ENCODE peak calls at places on chromosomes 7 and 10, in five cellular contexts. M is GM23338, C is breast epithelium, F is GM12891, V is spleen. B is an unnamed sample.

GRCh38 chr10:124028700-124029487 is 64.5 kb downstream of the CHST15 start:
- DNase-seq in M (no peak), C (no peak), F (no peak), V (peak; percentile 59), B (no peak)

GRCh38 chr7:70717553-70718248 is 414.2 kb upstream of the GALNT17 start:
- DNase-seq in M (no peak), C (no peak), F (no peak), V (no peak), B (no peak)

GRCh38 chr7:823639-824038 is 8.6 kb upstream of the SUN1 start:
- DNase-seq in M (no peak), C (no peak), F (no peak), V (peak; percentile 64), B (no peak)

GRCh38 chr7:111756687-111757178 is 194.4 kb upstream of the IMMP2L start:
- DNase-seq in M (peak; percentile 75), C (peak; percentile 44), F (no peak), V (no peak), B (no peak)

GRCh38 chr7:122550545-122550944 is 148.4 kb downstream of the RNF133 start:
- DNase-seq in M (peak; percentile 23), C (no peak), F (no peak), V (no peak), B (no peak)

GRCh38 chr10:27482984-27483956 is 20.8 kb upstream of the RAB18 start:
- DNase-seq in M (peak; percentile 30), C (no peak), F (no peak), V (no peak), B (no peak)

GRCh38 chr10:598415-599170 is 90.9 kb downstream of the DIP2C start:
- DNase-seq in M (peak; percentile 46), C (no peak), F (no peak), V (no peak), B (no peak)

GRCh38 chr10:93378039-93378438 is 104.1 kb downstream of the MYOF start:
- DNase-seq in M (no peak), C (no peak), F (no peak), V (no peak), B (no peak)

GRCh38 chr7:46107610-46108217 is 186.6 kb upstream of the IGFBP3 start:
- DNase-seq in M (no peak), C (no peak), F (no peak), V (no peak), B (no peak)

GRCh38 chr10:98485959-98486358 is 39.2 kb upstream of the HPS1 start:
- DNase-seq in M (peak; percentile 6), C (no peak), F (no peak), V (no peak), B (no peak)

GRCh38 chr10:16547973-16548372 is 26.3 kb upstream of the C1QL3 start:
- DNase-seq in M (no peak), C (no peak), F (no peak), V (no peak), B (no peak)

GRCh38 chr10:117653170-117653515 is 110.6 kb downstream of the EMX2 start:
- DNase-seq in M (no peak), C (no peak), F (peak; percentile 27), V (no peak), B (no peak)

GRCh38 chr10:114024876-114025609 is 18.6 kb upstream of the ADRB1 start:
- DNase-seq in M (no peak), C (no peak), F (no peak), V (peak; percentile 82), B (no peak)

GRCh38 chr7:123070702-123071286 is 75.3 kb upstream of the TAS2R16 start:
- DNase-seq in M (peak; percentile 54), C (no peak), F (no peak), V (no peak), B (no peak)

GRCh38 chr7:44177570-44178131 is 11.6 kb downstream of the GCK start:
- DNase-seq in M (no peak), C (no peak), F (no peak), V (no peak), B (no peak)

GRCh38 chr7:66118603-66119002 is 4.0 kb downstream of the CRCP start:
- DNase-seq in M (no peak), C (no peak), F (no peak), V (no peak), B (no peak)

GRCh38 chr7:31028006-31028405 is 24.1 kb upstream of the ADCYAP1R1 start:
- DNase-seq in M (no peak), C (no peak), F (no peak), V (peak; percentile 65), B (no peak)

GRCh38 chr10:71040890-71041590 is 152.7 kb upstream of the PCBD1 start:
- DNase-seq in M (no peak), C (no peak), F (no peak), V (peak; percentile 55), B (no peak)

GRCh38 chr7:44372560-44373417 is 47.4 kb upstream of the CAMK2B start:
- DNase-seq in M (no peak), C (no peak), F (no peak), V (no peak), B (no peak)

GRCh38 chr10:77036993-77037734 is 600.4 kb downstream of the KCNMA1 start:
- DNase-seq in M (peak; percentile 86), C (no peak), F (no peak), V (no peak), B (no peak)

GRCh38 chr7:118949031-118949430 is 724.5 kb downstream of the ANKRD7 start:
- DNase-seq in M (no peak), C (no peak), F (no peak), V (no peak), B (no peak)

GRCh38 chr10:98000346-98000745 is 30.1 kb downstream of the CRTAC1 start:
- DNase-seq in M (no peak), C (no peak), F (no peak), V (no peak), B (no peak)

GRCh38 chr10:98340946-98341345 is 73.0 kb upstream of the LOXL4 start:
- DNase-seq in M (no peak), C (no peak), F (no peak), V (no peak), B (no peak)

GRCh38 chr7:50798126-50798525 is 15.4 kb upstream of the GRB10 start:
- DNase-seq in M (no peak), C (no peak), F (no peak), V (no peak), B (no peak)

GRCh38 chr10:116809528-116810500 is 39.5 kb upstream of the ENO4 start:
- DNase-seq in M (peak; percentile 80), C (no peak), F (no peak), V (no peak), B (peak; percentile 36)

GRCh38 chr7:116576350-116577319 is 51.8 kb downstream of the CAV1 start:
- DNase-seq in M (no peak), C (no peak), F (no peak), V (no peak), B (no peak)

GRCh38 chr10:4586756-4587155 is 239.3 kb upstream of the AKR1E2 start:
- DNase-seq in M (no peak), C (no peak), F (no peak), V (no peak), B (no peak)

GRCh38 chr10:78328592-78329404 is 295.1 kb downstream of the RPS24 start:
- DNase-seq in M (no peak), C (no peak), F (no peak), V (no peak), B (no peak)

GRCh38 chr10:103295391-103296044 is 18.6 kb downstream of the INA start:
- DNase-seq in M (no peak), C (no peak), F (no peak), V (no peak), B (no peak)

GRCh38 chr7:1768835-1769234 is 98.8 kb downstream of the ELFN1 start:
- DNase-seq in M (peak; percentile 67), C (no peak), F (no peak), V (no peak), B (no peak)

GRCh38 chr10:65340340-65340739 is 1585.5 kb upstream of the LRRTM3 start:
- DNase-seq in M (no peak), C (no peak), F (no peak), V (no peak), B (no peak)
- TF ChIP-seq POLR2AphosphoS5 in M (no peak), C (no peak), F (no peak), V (no peak), B (no peak)

GRCh38 chr7:140235114-140235513 is 58.3 kb upstream of the KDM7A start:
- DNase-seq in M (no peak), C (no peak), F (no peak), V (no peak), B (no peak)
- TF ChIP-seq POLR2AphosphoS5 in M (no peak), C (no peak), F (no peak), V (no peak), B (no peak)

DNA sequence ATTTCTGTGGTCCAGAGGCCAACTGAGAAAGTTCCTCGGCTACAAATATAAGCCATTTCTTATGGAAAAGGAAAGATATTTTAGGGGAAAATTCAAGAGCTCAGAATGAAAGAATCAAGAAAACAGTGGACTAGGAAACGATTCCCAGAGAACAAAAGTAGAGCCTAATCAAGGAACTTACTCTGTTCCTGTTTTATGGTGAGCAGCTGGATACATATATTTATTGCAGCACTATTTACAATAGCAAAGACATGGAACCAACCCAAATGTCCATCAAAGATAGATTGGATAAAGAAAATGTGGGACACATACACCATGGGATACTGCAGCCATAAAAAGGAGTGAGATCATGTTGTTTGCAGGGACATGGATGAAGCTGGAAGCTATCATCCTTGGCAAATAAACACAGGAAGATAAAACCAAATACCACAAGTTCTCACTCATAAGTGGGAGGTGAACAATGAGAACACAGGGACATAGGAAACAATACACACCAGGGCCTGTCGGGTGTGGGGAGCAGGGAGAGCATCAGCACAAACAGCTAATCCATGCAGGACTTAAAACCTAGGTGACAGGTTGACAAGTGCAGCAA is 298.7 kb downstream of the THSD7A start:
- DNase-seq in M (no peak), C (no peak), F (no peak), V (no peak), B (no peak)
- TF ChIP-seq POLR2AphosphoS5 in M (no peak), C (no peak), F (no peak), V (no peak), B (no peak)

DNA sequence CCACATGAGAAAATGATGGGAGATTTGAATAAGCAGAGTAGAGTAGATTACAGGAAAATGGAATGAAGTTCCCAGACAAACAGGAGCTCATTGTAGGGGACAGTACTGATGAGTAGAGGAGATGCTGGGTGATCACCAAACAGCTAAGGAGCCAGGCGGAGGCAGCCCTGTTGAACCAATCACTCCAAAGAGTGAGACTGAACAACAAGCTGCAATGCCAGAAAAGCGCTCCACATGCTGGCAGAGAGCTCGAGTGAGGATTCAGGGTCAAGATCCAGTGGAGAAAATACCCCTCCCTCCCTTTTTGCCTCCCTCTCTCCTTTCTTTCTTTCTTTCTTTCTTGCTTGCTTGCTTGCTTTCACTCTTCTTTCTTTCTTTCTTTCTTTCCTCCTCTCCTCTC is 133.3 kb downstream of the PFKFB3 start:
- DNase-seq in M (no peak), C (no peak), F (no peak), V (no peak), B (no peak)
- TF ChIP-seq POLR2AphosphoS5 in M (no peak), C (no peak), F (no peak), V (no peak), B (no peak)

GRCh38 chr10:35308809-35309208 is 27.5 kb upstream of the CCNY start:
- DNase-seq in M (no peak), C (no peak), F (no peak), V (no peak), B (no peak)

GRCh38 chr10:35307297-35307696 is 29.0 kb upstream of the CCNY start:
- DNase-seq in M (no peak), C (no peak), F (no peak), V (no peak), B (no peak)

GRCh38 chr10:35304649-35305048 is 31.7 kb upstream of the CCNY start:
- DNase-seq in M (peak; percentile 25), C (no peak), F (no peak), V (no peak), B (no peak)

GRCh38 chr10:35306852-35307251 is 29.5 kb upstream of the CCNY start:
- DNase-seq in M (no peak), C (peak; percentile 61), F (no peak), V (no peak), B (peak; percentile 70)
- TF ChIP-seq POLR2AphosphoS5 in M (no peak), C (no peak), F (no peak), V (no peak), B (no peak)